ENCODE peak calls at places on chromosomes 13 and 19, in six cellular contexts. G is Karpas-422; N is tibial artery; K is trophoblast cell; P is CD4-positive, alpha-beta memory T cell; C is cardiac muscle cell. I is an unnamed sample. For H3K4me1, the result is how much of the 10 kb centered on the place peaks cover.

GRCh38 chr19:48176226-48176625 is 5.7 kb downstream of the ZSWIM9 start:
- DNase-seq in G (no peak), N (no peak), K (no peak), P (no peak), C (no peak), I (no peak)

GRCh38 chr19:46404884-46405658 is 8.3 kb downstream of the CCDC8 start:
- DNase-seq in G (no peak), N (no peak), K (peak), P (no peak), C (peak), I (peak)

GRCh38 chr19:52993342-52994178 is 20.2 kb upstream of the ERVV-1 start:
- DNase-seq in G (peak), N (peak), K (peak), P (peak), C (peak), I (peak)

GRCh38 chr13:22278336-22278929 is 607.6 kb downstream of the FGF9 start:
- DNase-seq in G (peak), N (no peak), K (peak), P (peak), C (peak), I (peak)

GRCh38 chr19:8441725-8442544 is 2.8 kb upstream of the HNRNPM start:
- DNase-seq in G (no peak), N (peak), K (peak), P (no peak), C (no peak), I (no peak)

GRCh38 chr13:112248909-112249592 is 127.1 kb upstream of the SPACA7 start:
- DNase-seq in G (no peak), N (no peak), K (no peak), P (no peak), C (no peak), I (no peak)

GRCh38 chr13:97012251-97013048 is 18.2 kb upstream of the OXGR1 start:
- DNase-seq in G (no peak), N (no peak), K (peak), P (no peak), C (no peak), I (no peak)

GRCh38 chr13:106619688-106620555 is 52.0 kb upstream of the ARGLU1 start:
- DNase-seq in G (peak), N (no peak), K (peak), P (peak), C (peak), I (peak)

GRCh38 chr13:46739447-46740125 is 57.4 kb downstream of the ESD start:
- DNase-seq in G (no peak), N (no peak), K (no peak), P (no peak), C (no peak), I (no peak)

GRCh38 chr13:41985788-41986508 is 25.0 kb upstream of the VWA8 start:
- DNase-seq in G (no peak), N (no peak), K (no peak), P (no peak), C (no peak), I (no peak)

GRCh38 chr13:57557979-57558529 is 73.5 kb upstream of the PCDH17 start:
- DNase-seq in G (peak), N (no peak), K (peak), P (no peak), C (peak), I (no peak)

GRCh38 chr13:30576528-30576927 is 41.2 kb upstream of the USPL1 start:
- DNase-seq in G (no peak), N (no peak), K (no peak), P (peak), C (peak), I (no peak)

GRCh38 chr13:97395437-97396136 is 38.4 kb upstream of the RAP2A start:
- DNase-seq in G (no peak), N (no peak), K (peak), P (no peak), C (no peak), I (no peak)

GRCh38 chr13:109333893-109334651 is 452.3 kb downstream of the IRS2 start:
- DNase-seq in G (peak), N (no peak), K (no peak), P (no peak), C (no peak), I (no peak)

GRCh38 chr19:53621885-53622710 is 9.7 kb upstream of the DPRX start:
- DNase-seq in G (no peak), N (no peak), K (peak), P (no peak), C (no peak), I (no peak)

GRCh38 chr19:45691516-45692186 is at the start of gene SNRPD2:
- DNase-seq in G (peak), N (peak), K (peak), P (peak), C (peak), I (peak)

GRCh38 chr13:33175991-33176390 is 109.6 kb downstream of the STARD13 start:
- DNase-seq in G (no peak), N (no peak), K (no peak), P (no peak), C (no peak), I (no peak)

GRCh38 chr19:14517446-14517839 is 754 bp downstream of the DNAJB1 start:
- DNase-seq in G (no peak), N (no peak), K (peak), P (no peak), C (peak), I (no peak)

GRCh38 chr19:53102186-53102585 is 1.0 kb downstream of the ZNF160 start:
- DNase-seq in G (no peak), N (no peak), K (no peak), P (no peak), C (no peak), I (no peak)

GRCh38 chr13:99926014-99926731 is 45.4 kb downstream of the ZIC5 start:
- DNase-seq in G (no peak), N (no peak), K (peak), P (no peak), C (no peak), I (no peak)

GRCh38 chr13:45817833-45818232 is 33.7 kb downstream of the SIAH3 start:
- DNase-seq in G (no peak), N (no peak), K (no peak), P (no peak), C (no peak), I (no peak)

GRCh38 chr13:107516517-107516916 is 698.8 kb downstream of the LIG4 start:
- DNase-seq in G (no peak), N (no peak), K (no peak), P (no peak), C (no peak), I (no peak)

GRCh38 chr19:58398545-58398944 is 3.1 kb downstream of the RNF225 start:
- DNase-seq in G (no peak), N (no peak), K (no peak), P (no peak), C (no peak), I (no peak)

GRCh38 chr19:19657397-19657783 is 6.1 kb downstream of the ATP13A1 start:
- DNase-seq in G (no peak), N (no peak), K (no peak), P (no peak), C (no peak), I (peak)

GRCh38 chr13:47484564-47484963 is 516.5 kb downstream of the SUCLA2 start:
- DNase-seq in G (no peak), N (no peak), K (no peak), P (no peak), C (no peak), I (no peak)

GRCh38 chr13:83272076-83272475 is 610.2 kb downstream of the SLITRK1 start:
- DNase-seq in G (no peak), N (no peak), K (no peak), P (no peak), C (no peak), I (no peak)

GRCh38 chr13:50243926-50244325 is 228.7 kb downstream of the KCNRG start:
- DNase-seq in G (no peak), N (no peak), K (no peak), P (no peak), C (no peak), I (no peak)

GRCh38 chr13:49791753-49792549 is 531 bp downstream of the KPNA3 start:
- DNase-seq in G (peak), N (peak), K (peak), P (peak), C (peak), I (peak)

GRCh38 chr13:50531917-50532899 is 311.3 kb downstream of the DLEU7 start:
- DNase-seq in G (peak), N (no peak), K (peak), P (peak), C (no peak), I (no peak)

GRCh38 chr13:74009100-74009668 is 125.0 kb downstream of the KLF12 start:
- DNase-seq in G (no peak), N (no peak), K (peak), P (no peak), C (no peak), I (no peak)

GRCh38 chr13:37429976-37430375 is 168.6 kb downstream of the POSTN start:
- DNase-seq in G (no peak), N (no peak), K (no peak), P (no peak), C (no peak), I (no peak)

GRCh38 chr19:51030631-51031030 is 4.2 kb downstream of the KLK12 start:
- DNase-seq in G (no peak), N (no peak), K (no peak), P (no peak), C (no peak), I (no peak)

DNA sequence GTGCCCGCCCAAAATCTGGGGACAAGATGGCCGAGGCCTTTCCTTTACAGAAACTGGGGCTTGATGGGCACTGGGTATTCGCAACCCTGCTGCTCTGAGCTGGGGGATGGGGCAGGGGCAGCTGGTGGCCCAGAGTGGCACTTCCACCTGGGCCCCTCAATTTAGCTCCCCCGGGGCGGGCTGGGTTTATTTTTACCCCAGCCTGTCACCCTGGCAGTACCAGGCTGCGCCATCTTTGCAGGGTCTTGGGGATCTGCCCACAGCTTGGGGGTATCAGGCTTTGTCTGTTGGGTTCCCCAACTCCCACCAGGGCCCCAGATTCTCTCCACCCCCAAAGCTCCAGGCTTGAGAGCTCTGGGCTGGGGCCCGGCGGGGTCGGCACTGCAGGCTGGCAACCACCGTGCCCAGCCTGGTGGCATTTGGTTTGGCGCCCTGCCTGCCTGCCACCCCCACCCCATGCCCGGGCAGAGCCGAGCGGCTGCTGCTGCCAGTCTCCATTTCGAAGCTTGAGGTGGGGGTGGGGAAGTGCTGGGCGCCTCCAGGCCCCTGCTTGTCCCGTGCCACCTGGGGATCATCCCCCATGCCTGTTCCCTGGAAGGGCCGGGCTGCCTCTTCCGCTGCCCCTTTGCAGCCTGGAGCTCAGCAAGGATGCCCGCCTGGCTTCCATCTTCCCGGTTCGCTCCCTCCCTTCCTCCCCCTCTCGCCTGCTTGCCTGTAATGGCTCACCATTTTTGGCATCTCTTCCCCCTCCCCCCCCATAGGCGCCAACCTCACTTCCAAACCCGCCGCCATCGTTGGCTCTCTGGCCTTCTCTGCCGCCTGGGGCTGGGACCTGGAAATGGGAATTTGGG is 11.4 kb downstream of the NFIX start:
- DNase-seq in G (no peak), N (peak), K (no peak), P (no peak), C (no peak), I (peak)
- H3K4me1 ChIP-seq in G (under half), N (half or more), K (under half), P (under half), C (under half), I (half or more)

DNA sequence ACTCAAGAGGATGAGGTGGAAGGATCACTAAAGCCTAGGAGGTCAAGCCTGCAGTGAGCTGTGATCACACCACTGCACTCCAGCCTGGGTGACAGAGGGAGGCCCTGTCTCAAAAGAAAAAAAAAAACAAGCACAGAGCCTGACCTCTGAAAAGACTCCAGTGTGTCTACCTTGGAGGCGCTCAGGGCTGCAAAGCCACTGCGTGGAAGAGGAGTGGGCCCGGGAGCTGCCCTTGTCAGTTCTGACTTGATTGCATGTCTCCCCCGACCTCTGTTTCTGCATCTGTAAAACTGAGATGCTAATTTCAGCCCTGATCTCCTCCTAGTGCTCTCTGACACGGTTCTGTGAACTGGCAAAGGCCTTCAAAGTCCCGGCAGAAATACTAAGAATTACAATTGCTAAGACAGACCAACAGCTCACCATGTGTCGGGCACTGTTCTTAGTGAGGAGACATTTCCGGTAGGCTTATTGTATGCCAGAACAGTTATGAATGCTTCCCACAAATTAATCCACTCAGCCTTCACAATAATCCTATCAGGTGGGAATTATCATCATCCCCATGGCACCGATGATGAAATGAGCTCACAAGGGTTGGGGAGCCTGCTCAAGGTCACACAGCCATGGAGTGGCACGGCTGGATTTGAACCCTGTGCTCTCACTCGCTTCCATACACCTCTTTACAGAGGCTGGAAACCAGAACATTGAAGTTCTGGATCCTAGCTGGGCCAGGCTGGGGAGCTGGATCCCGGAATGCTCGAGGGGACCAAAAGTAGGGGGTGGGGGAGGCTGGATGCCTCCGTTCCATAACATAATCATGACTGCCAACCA is 3.5 kb downstream of the AKT2 start:
- DNase-seq in G (no peak), N (no peak), K (no peak), P (no peak), C (no peak), I (peak)
- H3K4me1 ChIP-seq in G (half or more), N (half or more), K (under half), P (half or more), C (under half), I (half or more)

DNA sequence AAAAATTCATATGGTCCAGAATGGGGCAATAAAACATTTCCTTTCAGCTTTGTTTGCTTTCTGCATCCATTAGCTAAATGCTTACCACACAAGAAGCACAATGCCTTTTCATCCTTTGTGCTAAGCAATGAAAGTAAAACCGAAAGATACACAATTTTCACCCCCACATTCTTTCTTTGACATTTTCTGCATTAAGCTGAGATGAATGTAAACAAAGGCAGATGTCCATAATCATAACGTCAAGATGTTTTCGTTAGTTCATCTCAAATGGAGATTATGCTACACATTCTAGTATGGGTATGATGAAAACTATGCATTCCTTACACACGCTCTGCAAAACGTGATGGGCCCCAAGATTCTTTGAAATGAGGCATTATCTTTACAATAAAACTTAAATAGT is 568.5 kb downstream of the SLITRK6 start:
- DNase-seq in G (no peak), N (no peak), K (no peak), P (no peak), C (no peak), I (no peak)
- H3K4me1 ChIP-seq in G (under half), N (under half), K (under half), P (under half), C (under half), I (under half)

DNA sequence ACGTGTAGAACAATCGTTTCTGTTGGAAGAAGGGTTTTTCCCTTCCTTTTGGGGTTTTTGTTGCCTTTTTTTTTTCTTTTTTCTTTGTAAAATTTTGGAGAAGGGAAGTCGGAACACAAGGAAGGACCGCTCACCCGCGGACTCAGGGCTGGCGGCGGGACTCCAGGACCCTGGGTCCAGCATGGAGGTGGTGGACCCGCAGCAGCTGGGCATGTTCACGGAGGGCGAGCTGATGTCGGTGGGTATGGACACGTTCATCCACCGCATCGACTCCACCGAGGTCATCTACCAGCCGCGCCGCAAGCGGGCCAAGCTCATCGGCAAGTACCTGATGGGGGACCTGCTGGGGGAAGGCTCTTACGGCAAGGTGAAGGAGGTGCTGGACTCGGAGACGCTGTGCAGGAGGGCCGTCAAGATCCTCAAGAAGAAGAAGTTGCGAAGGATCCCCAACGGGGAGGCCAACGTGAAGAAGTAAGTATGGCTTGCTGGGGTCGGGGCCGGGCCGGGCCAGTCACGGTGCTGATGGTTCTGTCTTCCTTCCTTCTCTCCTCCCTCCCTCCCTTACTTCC is 1.2 kb downstream of the STK11 start:
- DNase-seq in G (peak), N (no peak), K (no peak), P (peak), C (peak), I (no peak)
- H3K4me1 ChIP-seq in G (under half), N (half or more), K (under half), P (half or more), C (under half), I (under half)

GRCh38 chr13:61797397-61797796 is 381.7 kb upstream of the PCDH20 start:
- DNase-seq in G (no peak), N (no peak), K (no peak), P (no peak), C (no peak), I (no peak)

DNA sequence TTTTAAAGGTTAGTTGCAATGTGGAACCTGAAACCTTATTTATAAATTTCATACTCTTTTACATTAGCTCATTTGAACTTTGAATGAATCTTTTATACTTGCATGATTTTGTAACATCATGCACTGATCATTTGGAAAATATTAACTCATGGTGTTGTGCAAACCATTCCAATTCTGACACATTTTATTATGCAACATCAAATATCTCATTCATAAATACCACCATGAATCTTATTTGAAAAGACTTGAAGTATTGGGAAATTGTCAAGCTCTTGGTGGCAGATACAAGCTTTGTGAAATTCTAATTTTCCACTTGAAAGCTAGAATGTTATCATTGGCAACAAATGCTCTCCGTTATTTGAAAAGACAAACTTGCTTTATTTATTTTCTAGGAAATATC is 379.9 kb upstream of the PCDH20 start:
- DNase-seq in G (no peak), N (no peak), K (no peak), P (no peak), C (no peak), I (no peak)
- H3K4me1 ChIP-seq in G (under half), N (under half), K (under half), P (under half), C (under half), I (under half)

DNA sequence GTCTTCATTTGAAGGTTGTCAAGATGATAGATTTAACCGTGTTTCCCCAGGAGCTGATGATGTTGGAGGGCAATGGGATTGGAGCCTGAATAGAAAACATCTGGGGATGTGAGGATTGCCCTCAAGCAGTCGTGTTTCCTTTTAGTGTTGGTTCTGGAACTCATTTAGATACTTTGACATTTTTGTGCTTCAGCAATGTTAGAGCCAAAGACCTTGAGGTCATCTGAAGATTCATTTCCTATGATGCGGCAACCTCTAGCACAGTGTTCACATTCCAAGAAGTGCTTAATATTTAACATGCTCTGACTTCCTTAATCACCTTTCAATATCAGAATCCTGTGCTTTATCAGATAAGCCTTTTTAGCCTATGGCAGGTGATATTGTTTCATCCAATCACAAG is 82.7 kb downstream of the SLC10A2 start:
- DNase-seq in G (no peak), N (no peak), K (peak), P (no peak), C (no peak), I (no peak)
- H3K4me1 ChIP-seq in G (under half), N (under half), K (under half), P (under half), C (under half), I (under half)

I was measured in ovary.